ENCODE peak calls at places on chromosomes 5 and 9, in six cellular contexts. D, C, T, W, B and M are unnamed samples.

GRCh38 chr9:89532478-89532877 is 34.6 kb upstream of the SEMA4D start:
- DNase-seq in D (no peak), C (no peak), T (no peak), W (no peak), B (peak; percentile 27), M (no peak)

GRCh38 chr9:117722108-117722761 is 18.0 kb downstream of the TLR4 start:
- DNase-seq in D (no peak), C (no peak), T (no peak), W (no peak), B (no peak), M (no peak)

GRCh38 chr9:20685769-20686168 is 1.7 kb downstream of the FOCAD start:
- DNase-seq in D (no peak), C (no peak), T (no peak), W (no peak), B (no peak), M (no peak)

GRCh38 chr5:54634089-54634488 is 116.5 kb downstream of the SNX18 start:
- DNase-seq in D (no peak), C (no peak), T (no peak), W (no peak), B (no peak), M (no peak)

GRCh38 chr5:141747152-141747640 is 65.2 kb upstream of the ARAP3 start:
- DNase-seq in D (no peak), C (peak; percentile 25), T (peak; percentile 80), W (no peak), B (no peak), M (no peak)

GRCh38 chr5:61055434-61056006 is 106.7 kb downstream of the SMIM15 start:
- DNase-seq in D (peak; percentile 4), C (peak; percentile 18), T (no peak), W (peak; percentile 15), B (peak; percentile 28), M (no peak)

GRCh38 chr5:6829150-6829784 is 116.0 kb downstream of the TENT4A start:
- DNase-seq in D (peak; percentile 12), C (no peak), T (no peak), W (peak; percentile 65), B (no peak), M (no peak)

GRCh38 chr5:10464173-10464572 is 22.5 kb downstream of the ROPN1L start:
- DNase-seq in D (no peak), C (no peak), T (no peak), W (no peak), B (no peak), M (no peak)

GRCh38 chr5:14032944-14033343 is 88.5 kb upstream of the DNAH5 start:
- DNase-seq in D (no peak), C (no peak), T (no peak), W (no peak), B (no peak), M (no peak)

GRCh38 chr5:9557696-9558095 is 11.8 kb upstream of the SEMA5A start:
- DNase-seq in D (no peak), C (no peak), T (no peak), W (no peak), B (no peak), M (no peak)

GRCh38 chr9:21902112-21902511 is 92.1 kb downstream of the CDKN2A start:
- DNase-seq in D (no peak), C (no peak), T (no peak), W (no peak), B (no peak), M (no peak)

GRCh38 chr5:65244031-65244430 is 237.7 kb downstream of the ADAMTS6 start:
- DNase-seq in D (no peak), C (no peak), T (no peak), W (no peak), B (no peak), M (no peak)

GRCh38 chr5:59090323-59090722 is 507.4 kb downstream of the RAB3C start:
- DNase-seq in D (no peak), C (no peak), T (no peak), W (no peak), B (no peak), M (no peak)

GRCh38 chr5:176425138-176425537 is 8.8 kb upstream of the CLTB start:
- DNase-seq in D (no peak), C (no peak), T (no peak), W (no peak), B (no peak), M (no peak)

GRCh38 chr5:166083183-166083959 is 2208.1 kb upstream of the WWC1 start:
- DNase-seq in D (no peak), C (no peak), T (no peak), W (no peak), B (no peak), M (no peak)

GRCh38 chr9:21689851-21690250 is 112.6 kb upstream of the MTAP start:
- DNase-seq in D (no peak), C (no peak), T (no peak), W (no peak), B (no peak), M (no peak)

GRCh38 chr5:68225188-68225910 is 9.8 kb downstream of the PIK3R1 start:
- DNase-seq in D (no peak), C (no peak), T (no peak), W (no peak), B (peak; percentile 23), M (no peak)

GRCh38 chr5:8864053-8864452 is 681.8 kb downstream of the SEMA5A start:
- DNase-seq in D (no peak), C (no peak), T (peak; percentile 64), W (no peak), B (no peak), M (no peak)

GRCh38 chr9:99235069-99235468 is 13.0 kb downstream of the SEC61B start:
- DNase-seq in D (no peak), C (no peak), T (no peak), W (no peak), B (no peak), M (no peak)

GRCh38 chr5:156396063-156396829 is 69.3 kb downstream of the SGCD start:
- DNase-seq in D (no peak), C (no peak), T (no peak), W (no peak), B (no peak), M (no peak)

GRCh38 chr9:20321683-20322082 is 300.6 kb downstream of the MLLT3 start:
- DNase-seq in D (no peak), C (no peak), T (no peak), W (no peak), B (no peak), M (no peak)

GRCh38 chr5:119268387-119269060 is 87.3 kb upstream of the TNFAIP8 start:
- DNase-seq in D (peak; percentile 82), C (peak; percentile 97), T (peak; percentile 100), W (peak; percentile 87), B (peak; percentile 86), M (peak; percentile 80)
- TF ChIP-seq POLR2A in D (peak; percentile 80), C (peak; percentile 94), T (peak; percentile 79), W (peak; percentile 94), B (peak; percentile 98), M (peak; percentile 84)

GRCh38 chr9:85501474-85501873 is 240.3 kb downstream of the AGTPBP1 start:
- DNase-seq in D (no peak), C (no peak), T (no peak), W (no peak), B (no peak), M (no peak)
- TF ChIP-seq TAF1 in D (no peak), C (no peak), T (no peak), W (no peak), B (no peak), M (no peak)

DNA sequence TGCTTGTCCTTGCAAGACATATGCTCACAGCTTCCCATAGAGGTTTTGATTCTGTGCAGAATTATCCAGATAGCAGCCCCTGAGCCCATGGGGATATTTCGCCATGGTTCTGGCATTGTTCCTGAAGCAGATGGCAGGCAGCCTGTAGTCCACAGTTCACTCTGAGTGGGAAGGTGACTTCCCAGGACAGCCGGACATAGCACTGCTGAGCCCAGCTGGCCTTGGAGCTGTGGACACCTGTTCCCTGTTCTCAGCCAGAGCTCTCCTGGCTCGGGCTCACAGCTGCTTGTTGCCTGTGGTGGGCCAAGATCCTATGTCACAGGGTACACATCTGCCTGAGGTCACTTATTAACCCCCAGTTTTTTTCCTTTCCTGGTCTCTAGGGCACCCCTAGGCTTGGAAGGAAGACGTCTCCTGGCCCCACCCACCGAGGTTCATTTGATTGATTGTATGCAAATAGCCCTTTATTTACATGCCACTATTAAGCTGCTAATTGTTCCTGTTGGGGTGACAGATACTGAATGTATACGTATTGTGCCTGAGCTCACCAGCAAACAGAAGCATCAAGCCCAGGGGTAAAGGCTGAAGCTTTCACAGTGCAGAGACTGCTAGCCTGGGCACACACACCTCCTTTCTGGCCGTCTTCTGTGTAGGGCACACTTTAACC is 96.6 kb upstream of the DMRT1 start:
- DNase-seq in D (no peak), C (no peak), T (no peak), W (no peak), B (peak; percentile 35), M (no peak)
- TF ChIP-seq POLR2AphosphoS5 in D (no peak), C (no peak), T (no peak), W (no peak), B (no peak), M (no peak)

DNA sequence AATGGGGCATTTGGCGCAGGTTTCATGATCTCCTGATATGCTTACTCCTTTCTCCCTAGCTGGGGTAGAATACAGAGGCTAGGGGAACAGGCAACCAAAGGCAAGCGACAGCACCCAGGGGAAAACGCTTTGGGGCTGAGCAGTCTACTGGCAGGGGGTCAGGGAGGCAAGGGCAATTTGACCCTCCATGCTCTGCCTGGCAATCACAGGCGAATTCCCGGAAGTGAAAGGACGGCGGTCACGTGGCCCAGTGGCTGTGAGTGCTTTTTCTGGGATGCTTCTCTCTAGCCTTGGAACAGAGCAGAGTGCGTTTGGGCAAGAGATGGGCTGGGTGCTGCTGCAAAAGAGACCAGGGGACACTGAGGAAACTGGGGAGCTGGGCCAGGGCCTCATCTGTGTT is 5.7 kb downstream of the GPX3 start:
- DNase-seq in D (no peak), C (no peak), T (no peak), W (no peak), B (no peak), M (no peak)
- TF ChIP-seq POLR2A in D (no peak), C (no peak), T (no peak), W (no peak), B (no peak), M (no peak)

GRCh38 chr9:133144142-133144886 is 19.4 kb downstream of the GBGT1 start:
- DNase-seq in D (peak; percentile 93), C (peak; percentile 78), T (peak; percentile 94), W (peak; percentile 72), B (peak; percentile 81), M (peak; percentile 94)
- TF ChIP-seq TAF1 in D (no peak), C (no peak), T (peak; percentile 41), W (no peak), B (peak; percentile 22), M (no peak)

DNA sequence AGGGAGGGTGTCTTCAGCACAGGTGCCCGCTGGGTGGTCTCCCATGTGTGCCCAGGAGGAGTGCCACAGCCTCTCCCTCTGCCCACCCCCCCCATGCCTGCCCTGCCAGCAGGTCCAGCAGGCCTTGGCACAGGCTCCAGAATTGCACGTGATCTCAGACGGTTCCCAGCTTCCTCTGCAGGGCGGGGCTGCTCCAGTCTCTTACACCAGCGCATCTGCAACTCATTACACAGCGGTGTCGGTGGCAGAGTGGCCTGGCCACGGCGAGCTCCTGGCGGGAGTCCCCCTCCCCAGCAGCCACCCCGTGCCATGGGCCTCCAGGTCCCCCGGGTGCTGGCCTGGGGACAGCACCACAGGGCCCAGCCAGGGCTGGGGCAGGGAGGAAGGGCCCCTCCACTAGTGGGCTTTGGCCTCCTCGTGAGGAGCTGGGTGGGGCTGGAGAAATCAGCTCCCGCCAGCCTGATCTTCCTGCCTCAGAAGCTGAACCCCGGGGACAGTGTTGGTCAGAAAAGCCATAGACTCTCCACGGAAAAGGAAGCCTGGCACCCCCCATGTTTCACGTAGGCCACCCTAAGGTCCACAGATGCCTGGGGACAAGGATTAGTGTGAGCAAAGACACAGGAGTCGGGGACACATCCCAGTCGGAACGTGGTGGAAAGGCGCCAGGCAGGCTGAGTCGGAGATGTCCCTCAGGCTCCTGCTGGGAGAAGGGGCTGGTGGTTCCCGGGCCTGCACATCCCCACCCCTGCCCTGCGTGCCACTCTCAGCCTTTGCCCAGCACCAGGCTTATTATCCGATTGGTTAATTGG is 40.2 kb downstream of the RXRA start:
- DNase-seq in D (no peak), C (no peak), T (no peak), W (no peak), B (no peak), M (no peak)
- TF ChIP-seq POLR2AphosphoS5 in D (no peak), C (no peak), T (no peak), W (no peak), B (no peak), M (no peak)